ENCODE peak calls at places on chromosomes 12 and 14, in ten cellular contexts. V is mucosa of gallbladder; I is NCI-H446; U is GM23338; M is T-helper 17 cell; E is SJSA1; T is cardiac muscle cell; B is stimulated activated CD4-positive, alpha-beta T cell treated with anti-CD3 and anti-CD28 coated beads, TNF-alpha, amount 100 ng/mL, for 24 hours; D is stimulated activated naive B cell treated with anti-CD40 and anti-IgM and Interleukin-4, amounts not matched to agents 10 μg/mL and 1 μg/mL and 100 μg/mL, for 72 hours; R is HEK293T. N is an unnamed sample.
A peak's percentile ranks its signal among the peaks of the same experiment; 100 is the strongest.

GRCh38 chr12:130976171-130976720 is 22.5 kb downstream of the ADGRD1 start:
- DNase-seq in D (no peak), I (no peak), R (no peak), B (no peak), T (no peak), V (no peak), E (no peak), U (no peak), M (no peak), N (no peak)

GRCh38 chr12:49251357-49251756 is 13.5 kb upstream of the TUBA1C start:
- DNase-seq in T (no peak), R (no peak), E (no peak), M (no peak), U (no peak), B (no peak), D (no peak), I (no peak), V (no peak), N (no peak)

GRCh38 chr14:45070215-45070614 is 13.7 kb upstream of the PRPF39 start:
- DNase-seq in E (no peak), I (no peak), B (no peak), D (no peak), V (no peak), U (no peak), R (no peak), T (no peak), M (no peak), N (no peak)

GRCh38 chr12:131698286-131698685 is 12.6 kb upstream of the SFSWAP start:
- DNase-seq in B (no peak), V (no peak), M (no peak), R (no peak), E (no peak), T (no peak), D (no peak), I (no peak), U (no peak), N (no peak)

GRCh38 chr14:57833304-57833703 is 32.6 kb downstream of the SLC35F4 start:
- DNase-seq in M (no peak), T (no peak), B (no peak), R (no peak), U (no peak), I (peak; percentile 8), E (no peak), V (no peak), D (no peak), N (no peak)

GRCh38 chr14:94423465-94424056 is 29.0 kb downstream of the SERPINA11 start:
- DNase-seq in R (peak; percentile 78), M (peak; percentile 7), D (peak; percentile 5), E (peak; percentile 24), I (peak; percentile 58), U (peak; percentile 95), B (peak; percentile 63), T (peak; percentile 87), V (peak; percentile 68), N (peak; percentile 62)

GRCh38 chr12:47207005-47207717 is 127.4 kb upstream of the AMIGO2 start:
- DNase-seq in T (no peak), R (no peak), M (no peak), B (peak; percentile 47), I (no peak), U (no peak), E (no peak), V (no peak), D (peak; percentile 65), N (no peak)

GRCh38 chr14:104968541-104969401 is 9.4 kb downstream of the AHNAK2 start:
- DNase-seq in U (no peak), E (no peak), V (peak; percentile 53), I (peak; percentile 53), D (no peak), R (no peak), T (no peak), B (no peak), M (no peak), N (peak; percentile 71)

GRCh38 chr12:678747-679712 is 15.8 kb upstream of the NINJ2 start:
- DNase-seq in M (no peak), R (no peak), I (no peak), T (no peak), U (no peak), V (no peak), E (no peak), D (no peak), B (no peak), N (no peak)

GRCh38 chr14:77406718-77407117 is 16.6 kb downstream of the NOXRED1 start:
- DNase-seq in E (no peak), U (no peak), M (no peak), D (no peak), T (no peak), B (no peak), V (no peak), R (no peak), I (no peak), N (no peak)

GRCh38 chr12:27583057-27583797 is 59.2 kb downstream of the PPFIBP1 start:
- DNase-seq in D (no peak), U (no peak), T (no peak), E (peak; percentile 12), I (no peak), V (no peak), B (no peak), M (no peak), R (no peak), N (no peak)

N was measured in H7.